ENCODE peak calls at places on chromosome 15, in seven cellular contexts. Y is stomach, Z is HFF-Myc, D is fibroblast of mammary gland, U is glutamatergic neuron, V is SK-N-SH, W is lung. O is an unnamed sample.

GRCh38 chr15:31840849-31841476 is 189.4 kb upstream of the CHRNA7 start:
- DNase-seq in D (no peak), U (no peak), V (no peak), W (no peak), Z (no peak), Y (no peak), O (no peak)

GRCh38 chr15:36468746-36469145 is 110.7 kb upstream of the CDIN1 start:
- DNase-seq in Y (no peak), Z (peak; percentile 38), W (peak; percentile 64), V (no peak), D (peak; percentile 63), U (no peak), O (no peak)

GRCh38 chr15:59158701-59159034 is 48.0 kb upstream of the LDHAL6B start:
- DNase-seq in W (peak; percentile 75), Y (peak; percentile 85), Z (no peak), D (no peak), V (no peak), U (no peak), O (no peak)

GRCh38 chr15:26635105-26635504 is 137.8 kb downstream of the GABRB3 start:
- DNase-seq in Z (no peak), Y (no peak), D (no peak), W (no peak), U (no peak), V (no peak), O (no peak)

GRCh38 chr15:89085289-89085906 is 2.9 kb upstream of the ABHD2 start:
- DNase-seq in W (no peak), U (no peak), Y (no peak), D (no peak), V (peak; percentile 46), Z (no peak), O (no peak)

GRCh38 chr15:73442968-73443367 is at the start of gene REC114:
- DNase-seq in D (no peak), Z (no peak), V (no peak), Y (no peak), W (no peak), U (no peak), O (no peak)

GRCh38 chr15:74208901-74209559 is 6.4 kb upstream of the STRA6 start:
- DNase-seq in Z (no peak), W (no peak), V (no peak), Y (no peak), U (no peak), D (no peak), O (peak; percentile 55)

GRCh38 chr15:70569718-70570231 is 193.6 kb downstream of the UACA start:
- DNase-seq in W (no peak), V (no peak), Z (no peak), D (no peak), Y (no peak), U (no peak), O (no peak)

GRCh38 chr15:40969363-40969762 is 16.1 kb downstream of the CHAC1 start:
- DNase-seq in V (no peak), W (no peak), Z (no peak), Y (no peak), D (no peak), U (no peak), O (no peak)

GRCh38 chr15:49624046-49624445 is 3.2 kb downstream of the DTWD1 start:
- DNase-seq in Y (no peak), U (no peak), D (peak; percentile 72), Z (no peak), W (no peak), V (no peak), O (no peak)

GRCh38 chr15:61157933-61158332 is 71.2 kb downstream of the RORA start:
- DNase-seq in Y (no peak), U (no peak), Z (no peak), W (peak; percentile 53), D (peak; percentile 83), V (no peak), O (no peak)

GRCh38 chr15:63495780-63496179 is 8.6 kb upstream of the USP3 start:
- DNase-seq in Y (no peak), D (no peak), W (no peak), Z (no peak), V (peak; percentile 58), U (no peak), O (no peak)

GRCh38 chr15:33215941-33216872 is 21.7 kb upstream of the FMN1 start:
- DNase-seq in Y (no peak), U (no peak), W (no peak), Z (no peak), V (no peak), D (peak; percentile 41), O (no peak)

GRCh38 chr15:44102675-44103254 is 92.3 kb downstream of the FRMD5 start:
- DNase-seq in D (peak; percentile 100), W (no peak), V (no peak), Y (peak; percentile 34), Z (peak; percentile 82), U (no peak), O (peak; percentile 3)

GRCh38 chr15:91857224-91857585 is 3.7 kb downstream of the SLCO3A1 start:
- DNase-seq in D (no peak), W (no peak), V (no peak), Y (no peak), U (no peak), Z (no peak), O (no peak)

GRCh38 chr15:100713163-100713867 is 110.9 kb downstream of the ASB7 start:
- DNase-seq in W (no peak), U (no peak), D (peak; percentile 72), V (no peak), Y (no peak), Z (no peak), O (no peak)

GRCh38 chr15:85407421-85408269 is 27.2 kb downstream of the AKAP13 start:
- DNase-seq in Z (peak; percentile 66), U (no peak), Y (no peak), V (no peak), D (peak; percentile 90), W (peak; percentile 32), O (no peak)

DNA sequence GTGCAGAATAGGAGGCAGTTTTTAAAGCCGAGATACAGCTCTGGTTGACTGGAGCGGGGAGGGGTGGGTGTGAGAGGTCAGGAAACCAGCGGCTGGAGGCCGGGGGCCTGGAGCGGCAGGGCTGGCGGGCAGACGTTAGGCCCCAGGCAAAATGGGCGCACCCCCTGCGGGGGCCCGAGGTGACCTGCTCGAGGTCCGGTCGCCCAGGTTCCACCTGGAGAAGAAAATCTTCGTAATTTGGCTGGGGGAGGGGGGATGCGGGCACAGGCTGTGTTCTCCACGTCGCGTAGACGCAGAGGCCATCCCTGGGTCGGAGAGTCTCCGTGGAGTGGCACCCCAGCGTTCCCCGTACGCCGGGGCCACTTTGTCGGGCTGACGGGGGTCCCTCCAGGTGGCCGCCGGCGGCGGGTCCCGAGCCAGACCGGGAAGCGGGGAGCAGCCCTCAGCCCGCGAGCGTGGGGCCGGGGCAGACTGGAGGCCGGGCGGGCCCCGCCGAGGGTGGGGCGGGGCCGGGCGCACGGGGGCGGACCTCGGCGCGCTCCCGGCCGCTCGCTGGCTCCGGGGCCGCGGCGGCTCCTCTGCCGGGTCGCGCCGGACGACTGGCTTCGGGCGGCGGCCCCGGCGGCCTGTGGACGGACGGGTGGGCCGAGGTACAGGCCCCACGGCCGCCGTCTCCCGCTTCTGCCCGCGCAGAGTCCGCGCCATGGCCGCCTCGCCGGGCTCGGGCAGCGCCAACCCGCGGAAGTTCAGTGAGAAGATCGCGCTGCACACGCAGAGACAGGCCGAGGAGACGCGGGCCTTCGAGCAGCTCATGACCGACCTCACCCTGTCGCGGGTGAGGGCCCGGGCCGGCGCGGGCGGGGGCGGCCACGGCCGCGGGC is at the start of gene CRTC3:
- DNase-seq in U (peak; percentile 63), Y (peak; percentile 50), D (peak; percentile 41), V (peak; percentile 94), Z (no peak), W (peak; percentile 43), O (peak; percentile 44)
- TF ChIP-seq CTCF in U (no peak), Y (no peak), D (no peak), V (no peak), Z (no peak), W (no peak), O (no peak)

DNA sequence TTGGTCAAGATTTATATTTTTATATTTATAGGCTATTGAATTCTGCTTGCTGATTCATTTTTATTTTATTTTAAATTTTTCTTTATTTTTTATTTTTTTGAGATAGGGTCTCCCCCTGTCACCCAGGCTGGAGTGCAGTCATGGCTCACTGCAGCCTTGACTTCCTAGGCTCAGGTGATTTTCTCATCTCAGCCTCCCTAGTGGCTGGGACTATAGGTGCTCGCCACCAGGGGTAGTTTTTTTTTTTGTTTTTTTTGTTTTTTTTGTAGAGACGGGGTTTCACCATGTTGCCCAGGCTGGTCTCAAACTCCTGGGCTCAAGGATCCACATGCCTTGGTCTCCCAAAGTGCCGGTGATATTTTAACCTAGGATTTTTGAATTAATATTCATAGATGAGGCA is 31.2 kb downstream of the NR2E3 start:
- DNase-seq in Y (no peak), V (no peak), D (no peak), U (no peak), W (no peak), Z (no peak), O (no peak)
- TF ChIP-seq CTCF in Y (no peak), V (no peak), D (no peak), U (peak; percentile 19), W (no peak), Z (no peak), O (no peak)

GRCh38 chr15:38150794-38151193 is 101.8 kb upstream of the SPRED1 start:
- DNase-seq in Z (no peak), W (no peak), D (no peak), V (no peak), Y (no peak), U (no peak), O (no peak)

GRCh38 chr15:38148476-38148875 is 104.2 kb upstream of the SPRED1 start:
- DNase-seq in D (peak; percentile 90), Y (no peak), W (no peak), Z (no peak), V (no peak), U (no peak), O (no peak)

GRCh38 chr15:38154837-38155236 is 97.8 kb upstream of the SPRED1 start:
- DNase-seq in Y (no peak), D (no peak), W (no peak), U (no peak), Z (no peak), V (no peak), O (no peak)

GRCh38 chr15:38149315-38149714 is 103.3 kb upstream of the SPRED1 start:
- DNase-seq in Y (no peak), Z (no peak), U (no peak), V (no peak), D (peak; percentile 52), W (no peak), O (no peak)

DNA sequence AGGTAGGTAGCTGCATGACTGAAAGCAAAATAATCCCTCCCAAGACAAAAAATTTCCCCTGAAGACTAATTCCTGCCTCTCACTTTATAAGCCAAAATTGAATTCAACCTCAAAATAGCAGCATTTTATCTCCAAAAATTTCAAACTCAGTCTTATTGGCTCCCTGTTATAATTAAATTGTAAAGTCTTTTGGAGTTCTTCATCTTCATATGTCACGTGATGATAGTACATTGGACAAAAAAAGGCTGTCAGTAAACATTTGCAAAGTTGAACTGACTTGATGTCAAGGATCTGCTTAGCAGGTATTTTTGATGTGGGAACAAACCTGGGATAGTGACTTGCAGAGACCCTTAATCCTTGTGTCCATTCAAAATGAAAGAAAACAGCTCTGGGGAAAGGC is 98.4 kb upstream of the SPRED1 start:
- DNase-seq in Z (no peak), W (no peak), V (no peak), U (no peak), Y (no peak), D (no peak), O (no peak)
- TF ChIP-seq CTCF in Z (no peak), W (no peak), V (no peak), U (no peak), Y (no peak), D (no peak), O (no peak)

DNA sequence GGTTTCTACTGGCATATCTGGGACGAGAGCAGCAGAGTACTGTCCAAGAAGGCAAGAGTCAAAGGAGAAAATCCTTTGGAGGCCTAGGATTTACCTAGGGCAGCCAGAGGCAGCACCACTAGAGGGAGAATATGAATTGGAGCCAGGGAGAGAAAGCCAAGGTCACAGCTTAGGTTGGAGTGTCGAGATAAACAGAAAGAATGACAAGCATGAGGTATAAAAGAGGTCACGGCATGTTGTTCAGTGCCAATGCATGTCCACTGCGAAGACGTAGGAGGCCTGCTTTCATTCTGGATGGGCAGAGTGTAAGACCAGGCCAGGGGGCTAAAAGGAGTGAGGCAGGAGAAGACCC is 47.2 kb downstream of the THBS1 start:
- DNase-seq in V (no peak), U (no peak), D (no peak), W (no peak), Z (no peak), Y (no peak), O (no peak)
- TF ChIP-seq CTCF in V (peak; percentile 26), U (no peak), D (peak; percentile 14), W (no peak), Z (peak; percentile 39), Y (peak; percentile 19), O (peak; percentile 26)

O was measured in neural crest cell.